ENCODE peak calls at places on chromosomes 13 and 19, in nine cellular contexts. Z is endothelial cell, U is kidney epithelial cell, M is mesothelial cell of epicardium, V is AG04450, R is IMR-90, T is breast epithelium, X is progenitor cell of endocrine pancreas, Y is esophagus squamous epithelium. K is an unnamed sample.

GRCh38 chr13:39866722-39867121 is 211.3 kb downstream of the COG6 start:
- DNase-seq in V (no peak), X (no peak), Y (no peak), R (no peak), T (no peak), U (no peak), Z (no peak), M (no peak), K (no peak)

GRCh38 chr13:32309812-32310706 is 5.1 kb downstream of the ZAR1L start:
- DNase-seq in Z (peak), M (no peak), V (peak), R (peak), Y (no peak), U (no peak), T (no peak), X (no peak), K (no peak)

GRCh38 chr13:45121421-45121820 is 1.1 kb downstream of the GTF2F2 start:
- DNase-seq in X (no peak), V (no peak), U (no peak), Z (no peak), R (peak), T (no peak), M (no peak), Y (no peak), K (no peak)

GRCh38 chr19:32674153-32674958 is 624 bp downstream of the ANKRD27 start:
- DNase-seq in R (no peak), Y (no peak), X (peak), T (no peak), M (no peak), Z (peak), U (no peak), V (no peak), K (no peak)

GRCh38 chr13:73040968-73041580 is 17.7 kb upstream of the KLF5 start:
- DNase-seq in Y (no peak), R (no peak), Z (no peak), M (no peak), V (no peak), X (no peak), U (no peak), T (no peak), K (no peak)

GRCh38 chr19:22335716-22336115 is 49.5 kb downstream of the ZNF729 start:
- DNase-seq in R (no peak), M (no peak), U (no peak), X (no peak), V (no peak), T (no peak), Y (no peak), Z (no peak), K (no peak)

GRCh38 chr19:10431943-10432735 is 11.8 kb downstream of the PDE4A start:
- DNase-seq in Y (no peak), U (no peak), R (no peak), M (no peak), V (no peak), T (no peak), X (no peak), Z (peak), K (peak)

GRCh38 chr13:114219406-114219805 is 15.3 kb upstream of the CDC16 start:
- DNase-seq in X (no peak), Y (no peak), V (no peak), U (no peak), M (no peak), R (no peak), T (no peak), Z (no peak), K (no peak)

GRCh38 chr13:27679396-27679795 is 57.7 kb downstream of the POLR1D start:
- DNase-seq in M (no peak), T (no peak), Y (no peak), Z (no peak), U (no peak), R (peak), V (no peak), X (no peak), K (no peak)

GRCh38 chr19:16024266-16025107 is 51.8 kb upstream of the TPM4 start:
- DNase-seq in Z (no peak), X (no peak), R (no peak), U (no peak), V (no peak), M (no peak), Y (no peak), T (no peak), K (no peak)

GRCh38 chr13:33642374-33643065 is 175.4 kb upstream of the RFC3 start:
- DNase-seq in R (peak), Y (no peak), U (peak), V (peak), M (no peak), Z (no peak), X (no peak), T (no peak), K (no peak)

GRCh38 chr19:38441660-38442348 is 8.3 kb downstream of the RYR1 start:
- DNase-seq in V (no peak), Y (no peak), Z (peak), M (no peak), R (no peak), X (no peak), U (no peak), T (no peak), K (no peak)

GRCh38 chr19:35044317-35045117 is 3.0 kb downstream of the HPN start:
- DNase-seq in X (peak), R (peak), V (no peak), M (no peak), T (no peak), Y (no peak), U (no peak), Z (peak), K (peak)

GRCh38 chr19:42563352-42564210 is 31.1 kb downstream of the CEACAM8 start:
- DNase-seq in U (no peak), T (no peak), Y (no peak), Z (peak), V (no peak), X (no peak), M (no peak), R (peak), K (no peak)

DNA sequence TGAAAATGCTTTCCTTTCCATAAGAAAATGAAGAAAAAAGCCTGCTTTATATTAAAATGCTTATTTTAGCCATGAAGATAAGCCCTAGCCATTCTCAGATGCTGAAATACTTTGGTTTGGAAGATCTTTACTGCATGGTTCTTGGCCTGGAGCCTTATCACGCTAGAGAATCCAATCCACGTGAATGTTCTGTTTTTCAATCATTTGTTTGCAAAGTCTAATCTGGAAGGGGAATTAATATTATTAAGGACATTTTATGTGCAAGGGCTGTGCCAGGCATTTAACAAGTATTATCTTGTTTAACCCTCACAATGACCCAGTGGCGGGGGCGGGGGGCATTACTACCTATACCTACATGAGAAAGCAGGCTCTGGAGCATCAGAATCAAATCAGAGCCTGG is 132.0 kb downstream of the DLEU7 start:
- DNase-seq in Z (no peak), Y (no peak), U (no peak), R (no peak), X (no peak), M (no peak), T (no peak), V (no peak), K (no peak)
- TF ChIP-seq CTCF in Z (no peak), Y (no peak), U (no peak), R (no peak), X (no peak), M (no peak), T (no peak), V (no peak), K (no peak)

DNA sequence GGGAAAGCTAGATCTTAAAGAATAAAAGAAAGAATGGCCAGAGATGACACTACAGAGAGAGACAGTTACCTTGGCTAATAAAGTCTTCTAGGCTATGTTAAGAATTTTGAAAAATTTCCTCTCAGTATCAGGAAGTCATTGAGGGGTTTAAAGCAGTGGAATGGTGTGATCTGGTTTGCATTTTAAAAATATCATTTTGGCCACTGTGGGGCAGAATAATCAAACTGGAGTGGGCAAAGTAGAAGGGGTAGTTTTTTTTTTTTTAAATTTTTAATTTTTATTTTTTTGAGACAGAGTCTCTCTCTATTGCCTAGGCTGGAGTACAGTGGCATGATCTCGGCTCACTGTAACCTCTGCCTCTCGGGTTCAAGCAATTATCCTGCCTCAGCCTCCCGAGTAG is 4.4 kb upstream of the CNMD start:
- DNase-seq in X (no peak), R (no peak), T (no peak), V (no peak), Y (no peak), Z (no peak), M (no peak), U (no peak), K (no peak)
- TF ChIP-seq CTCF in X (peak), R (no peak), T (no peak), V (no peak), Y (no peak), Z (no peak), M (no peak), U (no peak), K (no peak)

DNA sequence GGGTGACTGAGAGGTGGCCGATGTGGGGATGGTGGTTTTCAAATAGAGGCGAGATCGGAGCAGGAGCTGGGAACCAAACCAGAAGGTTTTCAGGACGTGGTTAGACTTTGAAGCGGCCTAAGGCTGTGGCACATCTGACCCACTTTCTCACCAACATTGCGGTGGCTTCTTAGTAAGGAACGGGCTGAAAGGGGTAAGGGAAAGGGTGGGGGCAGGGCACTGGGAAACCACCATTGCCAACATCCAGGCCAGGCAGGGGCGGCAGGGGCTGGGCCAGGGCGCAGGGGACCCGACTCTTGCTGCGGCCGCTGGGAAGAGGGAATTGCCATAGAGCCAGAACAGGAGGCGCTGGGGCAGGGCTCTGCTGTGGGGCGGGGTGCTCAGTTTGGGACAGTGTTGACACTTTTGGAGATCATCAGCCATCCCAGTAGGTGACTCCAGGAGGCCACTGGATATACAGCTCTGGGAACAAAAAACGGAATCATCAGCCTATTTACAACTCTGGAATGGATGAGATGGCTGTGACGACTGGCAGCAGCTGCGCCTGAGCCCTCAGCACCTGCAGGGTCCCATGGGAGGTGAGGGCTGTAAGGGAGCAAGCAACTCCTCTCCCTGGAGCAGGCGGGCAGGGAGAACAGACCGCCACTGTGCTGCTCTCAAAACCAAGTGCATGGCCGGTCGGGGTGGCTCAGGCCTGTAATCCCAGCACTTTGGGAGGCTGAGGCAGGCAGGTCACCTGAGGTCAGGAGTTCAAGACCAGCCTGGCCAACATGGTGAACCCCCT is 52.2 kb downstream of the IRS2 start:
- DNase-seq in M (no peak), T (no peak), U (no peak), Y (no peak), V (no peak), Z (no peak), R (no peak), X (no peak), K (no peak)
- TF ChIP-seq CTCF in M (no peak), T (no peak), U (no peak), Y (no peak), V (no peak), Z (no peak), R (no peak), X (no peak), K (no peak)

GRCh38 chr13:29718694-29719093 is 123.2 kb upstream of the SLC7A1 start:
- DNase-seq in X (no peak), Z (no peak), M (no peak), T (no peak), U (no peak), Y (no peak), V (no peak), R (no peak), K (no peak)

GRCh38 chr13:29707876-29708543 is 112.5 kb upstream of the SLC7A1 start:
- DNase-seq in Z (peak), T (no peak), V (peak), X (no peak), R (peak), U (no peak), Y (no peak), M (no peak), K (no peak)

GRCh38 chr13:29716493-29716892 is 121.0 kb upstream of the SLC7A1 start:
- DNase-seq in Z (no peak), Y (no peak), M (no peak), U (no peak), T (no peak), V (no peak), R (no peak), X (no peak), K (no peak)

DNA sequence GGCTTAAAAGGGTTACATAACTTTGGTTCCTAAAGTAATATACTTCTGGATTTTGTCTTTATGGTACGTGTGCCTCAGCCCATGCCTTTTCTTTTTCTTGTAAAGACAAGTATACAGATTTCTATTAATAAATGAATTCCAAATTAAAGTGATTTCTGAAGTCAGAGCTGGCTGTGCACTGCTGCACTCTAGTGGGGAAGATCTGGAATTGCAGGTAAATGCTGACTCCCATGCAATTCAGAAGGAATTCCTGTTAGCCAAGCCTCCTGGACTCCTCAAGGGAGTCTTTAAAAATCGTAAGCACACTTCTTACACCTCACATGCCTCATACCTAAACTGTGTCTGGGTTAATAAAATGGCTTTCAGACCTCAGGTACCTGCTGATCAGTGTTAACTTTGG is 118.4 kb upstream of the SLC7A1 start:
- DNase-seq in M (no peak), X (no peak), U (no peak), R (peak), Y (no peak), T (no peak), Z (no peak), V (no peak), K (no peak)
- TF ChIP-seq CTCF in M (peak), X (peak), U (peak), R (peak), Y (peak), T (no peak), Z (peak), V (peak), K (no peak)

GRCh38 chr19:51653162-51653561 is 6.5 kb upstream of the SIGLEC14 start:
- DNase-seq in Z (no peak), U (no peak), X (no peak), R (no peak), V (no peak), T (no peak), M (no peak), Y (no peak), K (no peak)

GRCh38 chr19:51652266-51652665 is 5.6 kb upstream of the SIGLEC14 start:
- DNase-seq in U (no peak), R (no peak), Z (no peak), T (no peak), M (no peak), Y (no peak), V (no peak), X (no peak), K (no peak)

GRCh38 chr19:51651216-51651846 is 4.7 kb upstream of the SIGLEC14 start:
- DNase-seq in Y (no peak), X (no peak), R (no peak), M (no peak), T (no peak), Z (no peak), U (no peak), V (no peak), K (peak)

DNA sequence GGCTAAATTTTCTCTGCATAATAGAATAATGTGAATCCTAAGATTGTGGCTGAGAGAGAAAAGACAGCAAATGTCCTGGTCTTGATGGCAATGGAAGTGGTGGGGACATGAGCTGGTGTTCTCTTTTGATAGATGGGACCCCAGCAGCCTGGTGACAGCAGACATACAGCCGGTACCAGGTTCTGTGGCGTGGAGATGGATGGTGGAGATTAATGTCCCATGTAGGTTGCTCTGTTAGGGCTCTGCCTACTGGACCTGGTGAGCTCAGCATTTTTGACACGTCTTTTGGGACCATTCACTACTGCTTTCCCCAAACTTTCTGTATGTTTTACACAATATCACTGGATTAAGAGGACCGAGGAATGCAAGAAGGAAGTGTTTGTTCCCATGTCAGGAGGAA is 8.2 kb upstream of the SIGLEC14 start:
- DNase-seq in Y (no peak), T (no peak), Z (no peak), X (no peak), R (no peak), M (no peak), V (no peak), U (no peak), K (no peak)
- TF ChIP-seq CTCF in Y (no peak), T (no peak), Z (no peak), X (no peak), R (no peak), M (no peak), V (no peak), U (no peak), K (no peak)

GRCh38 chr13:101152184-101152583 is 264.1 kb downstream of the NALCN start:
- DNase-seq in U (no peak), Z (no peak), Y (no peak), X (no peak), V (no peak), M (no peak), T (no peak), R (no peak), K (no peak)

GRCh38 chr13:101150998-101151397 is 265.3 kb downstream of the NALCN start:
- DNase-seq in V (no peak), U (no peak), R (peak), Z (no peak), M (no peak), X (no peak), Y (no peak), T (no peak), K (no peak)

GRCh38 chr13:101157261-101157660 is 259.0 kb downstream of the NALCN start:
- DNase-seq in X (no peak), M (no peak), Z (no peak), R (no peak), T (no peak), Y (no peak), U (peak), V (no peak), K (no peak)

DNA sequence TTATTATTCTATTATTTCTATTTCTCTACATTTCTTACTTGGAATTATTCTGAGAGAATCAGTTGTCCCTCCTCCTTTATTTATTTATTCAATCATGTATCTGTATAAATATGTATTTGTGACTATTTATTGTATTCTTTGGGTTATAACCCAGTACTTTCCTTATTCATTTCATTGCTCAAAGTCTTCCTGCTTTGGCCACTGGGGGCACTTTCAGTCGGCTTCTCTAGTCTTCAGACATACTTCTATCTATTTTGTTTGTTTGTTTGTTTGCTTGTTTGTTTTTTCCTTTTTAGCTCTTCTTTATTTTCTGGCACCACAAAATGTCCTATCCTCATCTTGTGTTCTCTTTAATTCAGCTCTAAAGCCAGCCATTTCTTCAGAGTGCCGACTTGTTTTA is 260.4 kb downstream of the NALCN start:
- DNase-seq in T (no peak), M (no peak), V (no peak), X (no peak), U (no peak), Y (no peak), Z (no peak), R (no peak), K (no peak)
- TF ChIP-seq CTCF in T (no peak), M (peak), V (peak), X (peak), U (peak), Y (peak), Z (peak), R (peak), K (no peak)

GRCh38 chr19:1491849-1492170 is 829 bp downstream of the REEP6 start:
- DNase-seq in U (no peak), T (no peak), V (no peak), Z (no peak), X (no peak), Y (no peak), R (no peak), M (no peak), K (no peak)

GRCh38 chr19:1490020-1490310 is 185 bp downstream of the PCSK4 start:
- DNase-seq in V (no peak), U (no peak), X (no peak), M (no peak), T (no peak), Y (no peak), Z (no peak), R (no peak), K (no peak)

GRCh38 chr19:1491114-1491848 is at the start of gene REEP6:
- DNase-seq in V (no peak), M (peak), U (no peak), Z (no peak), T (no peak), X (no peak), Y (no peak), R (no peak), K (no peak)

GRCh38 chr19:1489463-1489971 is 633 bp downstream of the PCSK4 start:
- DNase-seq in U (no peak), Y (no peak), M (peak), V (no peak), X (no peak), T (no peak), R (no peak), Z (no peak), K (no peak)

GRCh38 chr19:1490311-1491113 is at the start of gene PCSK4:
- DNase-seq in U (peak), T (peak), Z (peak), X (peak), R (peak), M (peak), Y (peak), V (peak), K (peak)
- TF ChIP-seq CTCF in U (no peak), T (no peak), Z (no peak), X (no peak), R (no peak), M (no peak), Y (no peak), V (no peak), K (no peak)

GRCh38 chr19:40280608-40281221 is 4.4 kb downstream of the AKT2 start:
- DNase-seq in U (no peak), V (no peak), X (no peak), R (no peak), M (no peak), Z (no peak), T (no peak), Y (no peak), K (no peak)

GRCh38 chr19:40279761-40280607 is 5.2 kb downstream of the AKT2 start:
- DNase-seq in M (no peak), X (no peak), Z (no peak), V (no peak), U (no peak), Y (no peak), R (no peak), T (no peak), K (peak)

GRCh38 chr19:40278361-40279045 is 6.6 kb downstream of the AKT2 start:
- DNase-seq in R (no peak), Z (no peak), X (no peak), U (no peak), V (no peak), Y (no peak), T (no peak), M (no peak), K (no peak)

GRCh38 chr19:40277356-40277755 is 7.8 kb downstream of the AKT2 start:
- DNase-seq in T (no peak), Y (no peak), U (no peak), M (no peak), Z (no peak), X (no peak), V (no peak), R (no peak), K (no peak)

GRCh38 chr19:40279120-40279551 is 6.0 kb downstream of the AKT2 start:
- DNase-seq in U (no peak), Y (no peak), X (no peak), V (peak), R (peak), M (no peak), Z (no peak), T (no peak), K (no peak)
- TF ChIP-seq CTCF in U (no peak), Y (no peak), X (no peak), V (no peak), R (no peak), M (no peak), Z (no peak), T (no peak), K (no peak)

K was measured in activated B cell treated with CpG ODN at 0.5 μM for 24 hours.